ENCODE peak calls at places on chromosomes 7 and 10, in six cellular contexts. O is H1, L is K562, G is GM12891, Z is GM12878, K is HepG2. P is an unnamed sample.

GRCh38 chr10:14971867-14972448 is 12.8 kb downstream of the MEIG1 start:
- DNase-seq in O (peak), L (no peak), G (no peak), Z (no peak), K (no peak), P (no peak)

GRCh38 chr10:132788180-132788830 is 2.4 kb upstream of the NKX6-2 start:
- DNase-seq in O (no peak), L (no peak), G (no peak), Z (no peak), K (no peak), P (no peak)

GRCh38 chr10:118521415-118522117 is 73.9 kb downstream of the PRLHR start:
- DNase-seq in O (no peak), L (no peak), G (no peak), Z (no peak), K (no peak), P (no peak)

GRCh38 chr10:96833220-96834001 is 1.3 kb downstream of the LCOR start:
- DNase-seq in O (peak), L (no peak), G (no peak), Z (no peak), K (peak), P (no peak)

GRCh38 chr10:6108631-6109443 is 20.0 kb downstream of the RBM17 start:
- DNase-seq in O (no peak), L (peak), G (no peak), Z (no peak), K (peak), P (no peak)

GRCh38 chr7:65438593-65438992 is 64.9 kb downstream of the ZNF92 start:
- DNase-seq in O (no peak), L (no peak), G (no peak), Z (no peak), K (no peak), P (no peak)

GRCh38 chr7:140176811-140177702 is at the start of gene KDM7A:
- DNase-seq in O (peak), L (peak), G (peak), Z (peak), K (peak), P (peak)

GRCh38 chr10:844552-844951 is 87.0 kb downstream of the LARP4B start:
- DNase-seq in O (no peak), L (no peak), G (no peak), Z (no peak), K (no peak), P (no peak)

GRCh38 chr10:117464176-117464575 is 78.4 kb upstream of the EMX2 start:
- DNase-seq in O (no peak), L (no peak), G (no peak), Z (no peak), K (no peak), P (no peak)

GRCh38 chr7:50206521-50207250 is 97.8 kb upstream of the IKZF1 start:
- DNase-seq in O (no peak), L (no peak), G (no peak), Z (no peak), K (peak), P (no peak)

GRCh38 chr7:98626393-98627061 is 9.4 kb downstream of the NPTX2 start:
- DNase-seq in O (no peak), L (no peak), G (no peak), Z (no peak), K (no peak), P (no peak)

GRCh38 chr10:86665218-86665607 is 3.1 kb upstream of the LDB3 start:
- DNase-seq in O (no peak), L (no peak), G (no peak), Z (no peak), K (no peak), P (no peak)

GRCh38 chr10:117684673-117685211 is 142.2 kb downstream of the EMX2 start:
- DNase-seq in O (peak), L (peak), G (peak), Z (no peak), K (no peak), P (peak)

GRCh38 chr10:72336259-72337038 is 18.3 kb downstream of the DNAJB12 start:
- DNase-seq in O (no peak), L (no peak), G (no peak), Z (no peak), K (no peak), P (no peak)

GRCh38 chr7:131244259-131244852 is 83.3 kb upstream of the MKLN1 start:
- DNase-seq in O (no peak), L (no peak), G (no peak), Z (no peak), K (peak), P (no peak)

GRCh38 chr10:79052311-79053080 is 16.3 kb upstream of the ZMIZ1 start:
- DNase-seq in O (no peak), L (peak), G (no peak), Z (no peak), K (peak), P (peak)

GRCh38 chr10:96370575-96371157 is 11.9 kb upstream of the OPALIN start:
- DNase-seq in O (peak), L (peak), G (peak), Z (no peak), K (peak), P (peak)

GRCh38 chr7:7746419-7746818 is 28.0 kb upstream of the RPA3 start:
- DNase-seq in O (no peak), L (no peak), G (no peak), Z (no peak), K (no peak), P (no peak)

GRCh38 chr7:90210925-90211324 is 615 bp upstream of the STEAP2 start:
- DNase-seq in O (peak), L (no peak), G (no peak), Z (no peak), K (peak), P (no peak)

GRCh38 chr7:116698930-116699722 is 27.1 kb downstream of the MET start:
- DNase-seq in O (no peak), L (no peak), G (no peak), Z (no peak), K (no peak), P (no peak)

GRCh38 chr10:85043207-85043606 is 714.8 kb downstream of the CCSER2 start:
- DNase-seq in O (peak), L (no peak), G (no peak), Z (no peak), K (no peak), P (no peak)

GRCh38 chr7:116449950-116450349 is 49.6 kb upstream of the CAV2 start:
- DNase-seq in O (no peak), L (no peak), G (no peak), Z (no peak), K (no peak), P (no peak)

GRCh38 chr10:110525349-110526260 is 27.9 kb downstream of the DUSP5 start:
- DNase-seq in O (no peak), L (no peak), G (no peak), Z (no peak), K (no peak), P (no peak)

GRCh38 chr10:101967713-101968112 is 88.3 kb downstream of the ARMH3 start:
- DNase-seq in O (no peak), L (no peak), G (no peak), Z (no peak), K (no peak), P (no peak)

GRCh38 chr7:19557726-19558470 is 150.9 kb downstream of the POLR1F start:
- DNase-seq in O (no peak), L (no peak), G (no peak), Z (no peak), K (no peak), P (no peak)

GRCh38 chr7:19558527-19558926 is 150.3 kb downstream of the POLR1F start:
- DNase-seq in O (no peak), L (no peak), G (no peak), Z (no peak), K (no peak), P (no peak)

GRCh38 chr7:19560111-19560883 is 148.5 kb downstream of the POLR1F start:
- DNase-seq in O (no peak), L (no peak), G (no peak), Z (no peak), K (no peak), P (no peak)

GRCh38 chr7:19565602-19566001 is 143.2 kb downstream of the POLR1F start:
- DNase-seq in O (no peak), L (no peak), G (no peak), Z (no peak), K (no peak), P (no peak)

DNA sequence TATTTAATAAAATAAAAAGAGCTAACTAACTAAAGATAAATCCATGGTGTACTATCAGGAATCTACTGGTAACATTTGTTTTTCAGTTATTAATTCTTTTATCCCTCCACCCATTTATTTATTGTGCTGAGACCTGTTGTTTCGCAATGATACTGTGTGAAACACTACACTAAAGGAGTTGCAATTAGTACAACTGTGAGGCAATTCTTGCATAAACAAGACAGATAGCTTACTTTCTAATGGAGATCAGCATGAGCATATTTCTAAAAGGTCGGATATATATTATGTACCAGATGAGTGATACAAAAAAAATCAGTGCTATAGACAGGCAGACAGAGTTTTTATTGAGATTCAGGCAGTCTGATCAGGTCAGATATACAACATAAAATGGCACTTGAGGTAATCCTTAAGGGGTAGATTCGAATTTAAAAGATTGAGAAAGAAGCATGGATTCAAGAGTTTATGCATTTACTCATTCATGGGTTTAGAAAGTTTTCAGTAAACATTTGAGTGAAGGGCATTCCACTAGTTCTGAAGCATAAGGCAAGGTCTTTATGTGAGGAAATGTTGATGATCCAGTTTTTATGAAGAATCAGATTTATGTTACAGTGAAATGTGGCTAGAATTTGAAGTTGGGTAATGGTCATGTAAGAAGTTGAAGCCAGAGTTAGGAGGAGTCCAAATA is 147.6 kb downstream of the POLR1F start:
- DNase-seq in O (no peak), L (no peak), G (no peak), Z (no peak), K (no peak), P (no peak)
- TF ChIP-seq TAF1 in O (no peak), L (no peak), G (no peak), Z (no peak), K (no peak), P (no peak)

DNA sequence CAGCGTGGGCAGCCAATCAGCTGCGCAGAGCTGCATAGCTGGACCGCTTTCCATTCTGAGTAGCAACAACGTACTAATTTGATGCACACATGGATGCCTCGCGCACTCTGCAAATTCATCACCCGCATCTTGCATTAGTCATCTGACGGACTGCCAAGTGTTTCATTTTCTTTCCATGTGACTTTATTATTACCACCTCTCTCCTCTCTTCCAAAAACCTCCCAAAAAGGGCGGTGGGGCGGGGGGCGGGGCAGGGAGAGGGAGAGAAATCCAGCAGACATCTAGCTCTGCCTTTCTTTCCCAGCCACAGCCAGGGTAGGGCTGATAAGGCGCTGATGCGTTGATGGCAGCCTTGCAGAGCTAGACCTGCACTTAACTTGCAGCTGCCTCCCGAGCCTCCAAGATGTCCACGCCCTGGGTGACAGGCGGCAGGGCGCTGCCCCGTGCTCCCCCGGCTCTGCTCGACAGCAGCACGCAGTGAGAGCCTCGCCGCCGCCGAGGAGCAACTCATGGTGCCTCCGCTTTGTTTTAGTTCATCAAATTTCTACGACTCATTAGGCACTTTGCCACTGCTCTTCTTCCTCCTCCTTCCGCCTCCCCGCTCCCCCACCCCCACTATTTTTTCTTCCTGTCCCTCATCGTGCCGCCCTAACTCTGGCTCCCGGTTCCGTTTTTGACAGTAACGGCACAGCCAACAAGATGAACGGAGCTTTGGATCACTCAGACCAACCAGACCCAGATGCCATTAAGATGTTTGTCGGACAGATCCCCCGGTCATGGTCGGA is 147.3 kb downstream of the CELF2 start:
- DNase-seq in O (peak), L (peak), G (no peak), Z (no peak), K (no peak), P (no peak)
- TF ChIP-seq POLR2A in O (no peak), L (peak), G (peak), Z (peak), K (no peak), P (peak)

GRCh38 chr7:99767662-99768061 is 16.3 kb downstream of the CYP3A4 start:
- DNase-seq in O (no peak), L (no peak), G (no peak), Z (peak), K (no peak), P (no peak)

GRCh38 chr7:99766484-99767099 is 17.4 kb downstream of the CYP3A4 start:
- DNase-seq in O (no peak), L (no peak), G (no peak), Z (no peak), K (no peak), P (no peak)

GRCh38 chr7:99768471-99768870 is 15.5 kb downstream of the CYP3A4 start:
- DNase-seq in O (no peak), L (no peak), G (no peak), Z (no peak), K (no peak), P (no peak)

GRCh38 chr7:99772565-99772964 is 11.4 kb downstream of the CYP3A4 start:
- DNase-seq in O (no peak), L (no peak), G (no peak), Z (no peak), K (peak), P (no peak)
- TF ChIP-seq POLR2AphosphoS5 in O (no peak), L (no peak), G (no peak), Z (no peak), K (no peak), P (no peak)

DNA sequence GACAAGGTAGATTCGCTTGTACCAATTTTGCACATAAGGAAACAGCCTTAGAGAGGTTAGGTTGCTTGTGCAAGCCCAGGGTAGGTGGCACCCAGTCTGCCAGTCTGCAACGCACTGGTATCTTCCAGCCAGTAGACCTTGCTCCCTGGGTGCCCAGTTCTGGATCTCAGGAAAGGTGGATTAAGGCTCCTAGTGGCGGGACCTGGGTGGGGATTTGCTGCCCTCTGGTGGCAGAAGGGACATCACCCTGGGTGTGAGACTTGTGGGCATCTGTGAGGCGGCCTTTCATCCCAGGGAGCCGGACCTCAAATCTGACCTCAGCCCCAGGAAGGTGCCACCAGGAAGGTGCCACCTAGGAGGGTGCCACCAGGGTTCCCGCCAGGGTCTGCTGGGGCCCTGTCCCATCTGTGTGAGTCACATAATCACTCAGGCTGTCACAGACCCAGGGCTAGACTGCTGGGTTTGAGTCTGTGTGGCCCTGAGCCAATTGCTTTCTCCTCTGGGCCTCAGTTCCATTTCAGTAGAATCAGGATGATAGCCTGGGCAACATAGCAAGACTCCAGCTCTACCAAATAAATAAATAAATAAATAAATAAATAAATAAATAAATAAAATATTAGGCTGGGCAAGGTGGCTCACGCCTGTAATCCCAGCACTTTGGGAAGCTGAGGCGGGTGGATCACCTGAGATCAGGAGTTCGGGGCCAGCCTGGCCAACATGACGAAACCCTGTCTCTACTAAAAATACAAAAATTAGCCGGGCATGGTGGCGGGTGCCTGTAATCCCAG is 5.3 kb upstream of the PRKRIP1 start:
- DNase-seq in O (peak), L (peak), G (peak), Z (no peak), K (peak), P (peak)
- TF ChIP-seq TAF1 in O (no peak), L (no peak), G (no peak), Z (no peak), K (no peak), P (no peak)

GRCh38 chr10:61898435-61898778 is 3.1 kb upstream of the ARID5B start:
- DNase-seq in O (no peak), L (no peak), G (no peak), Z (no peak), K (no peak), P (no peak)

GRCh38 chr10:61895898-61896605 is 5.4 kb upstream of the ARID5B start:
- DNase-seq in O (no peak), L (no peak), G (no peak), Z (no peak), K (no peak), P (no peak)

GRCh38 chr10:61899045-61899444 is 2.5 kb upstream of the ARID5B start:
- DNase-seq in O (no peak), L (no peak), G (no peak), Z (no peak), K (no peak), P (no peak)

GRCh38 chr10:61897671-61898434 is 3.6 kb upstream of the ARID5B start:
- DNase-seq in O (no peak), L (no peak), G (no peak), Z (no peak), K (no peak), P (no peak)

DNA sequence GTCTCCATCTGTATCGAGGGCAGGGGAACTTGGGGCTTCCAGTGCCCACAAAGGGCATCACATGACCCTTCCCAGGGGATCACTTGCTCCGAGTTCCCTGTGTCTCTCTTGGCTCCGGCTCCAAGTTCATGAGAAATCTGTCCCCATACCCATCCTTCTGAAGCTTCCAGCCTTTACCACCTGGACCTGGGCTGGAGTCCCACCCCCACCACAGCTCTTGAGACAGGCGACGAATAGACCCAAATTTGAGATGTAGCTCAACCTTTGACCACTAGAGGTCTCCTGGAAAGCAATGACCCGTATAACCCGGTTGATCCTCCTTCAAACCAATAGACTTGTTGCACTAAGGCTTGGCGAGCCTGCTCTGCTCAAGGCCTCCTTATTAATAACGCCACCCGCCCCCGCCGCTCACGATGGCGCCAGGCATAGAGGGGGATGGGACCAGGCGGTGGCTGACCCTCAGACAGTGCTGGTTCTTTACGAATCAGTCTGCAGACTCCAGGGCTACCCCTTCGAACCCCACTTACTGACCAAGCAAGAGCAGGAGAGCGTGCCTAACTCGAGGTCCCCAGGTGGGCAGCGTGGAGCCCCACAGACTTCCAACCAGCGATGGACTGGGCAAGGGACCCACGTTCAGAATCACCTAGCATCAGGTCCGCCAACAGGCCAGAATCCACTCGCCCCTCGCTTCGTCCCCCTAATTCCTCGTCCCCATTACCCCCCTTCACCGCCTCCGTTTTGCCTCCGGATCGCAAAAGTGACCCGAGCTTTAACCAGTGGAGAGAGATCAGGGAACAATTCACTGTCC is 4.4 kb upstream of the ARID5B start:
- DNase-seq in O (peak), L (peak), G (peak), Z (peak), K (peak), P (peak)
- TF ChIP-seq POLR2A in O (no peak), L (no peak), G (no peak), Z (no peak), K (no peak), P (peak)

P was measured in GM12892.